ENCODE peak calls at places on chromosomes 13 and 19, in five cellular contexts. One of them, this sample, is unnamed.

GRCh38 chr13:23752111-23753001 is 136.8 kb downstream of the MIPEP start:
- DNase-seq in esophagus squamous epithelium: no peak
- DNase-seq in PC-9: no peak
- DNase-seq in heart left ventricle: no peak
- DNase-seq in brain microvascular endothelial cell: no peak
- DNase-seq in this sample: no peak

GRCh38 chr13:24203726-24204295 is 43.3 kb downstream of the SPATA13 start:
- DNase-seq in esophagus squamous epithelium: no peak
- DNase-seq in PC-9: no peak
- DNase-seq in heart left ventricle: no peak
- DNase-seq in brain microvascular endothelial cell: no peak
- DNase-seq in this sample: no peak

GRCh38 chr19:42294471-42295137 is 7.3 kb upstream of the PRR19 start:
- DNase-seq in esophagus squamous epithelium: no peak
- DNase-seq in PC-9: no peak
- DNase-seq in heart left ventricle: no peak
- DNase-seq in brain microvascular endothelial cell: no peak
- DNase-seq in this sample: no peak

GRCh38 chr13:47216176-47216822 is 319.4 kb upstream of the HTR2A start:
- DNase-seq in esophagus squamous epithelium: no peak
- DNase-seq in PC-9: no peak
- DNase-seq in heart left ventricle: no peak
- DNase-seq in brain microvascular endothelial cell: no peak
- DNase-seq in this sample: no peak

GRCh38 chr13:107497661-107498060 is 717.7 kb downstream of the LIG4 start:
- DNase-seq in esophagus squamous epithelium: no peak
- DNase-seq in PC-9: no peak
- DNase-seq in heart left ventricle: no peak
- DNase-seq in brain microvascular endothelial cell: no peak
- DNase-seq in this sample: no peak

GRCh38 chr19:48629599-48630288 is 7.4 kb downstream of the DBP start:
- DNase-seq in esophagus squamous epithelium: no peak
- DNase-seq in PC-9: no peak
- DNase-seq in heart left ventricle: peak
- DNase-seq in brain microvascular endothelial cell: peak
- DNase-seq in this sample: no peak

GRCh38 chr13:25046274-25046984 is 49.5 kb upstream of the PABPC3 start:
- DNase-seq in esophagus squamous epithelium: no peak
- DNase-seq in PC-9: no peak
- DNase-seq in heart left ventricle: no peak
- DNase-seq in brain microvascular endothelial cell: no peak
- DNase-seq in this sample: no peak

GRCh38 chr13:21124853-21125252 is 51.5 kb downstream of the SKA3 start:
- DNase-seq in esophagus squamous epithelium: no peak
- DNase-seq in PC-9: peak
- DNase-seq in heart left ventricle: peak
- DNase-seq in brain microvascular endothelial cell: peak
- DNase-seq in this sample: no peak

GRCh38 chr19:18915639-18916038 is 3.5 kb downstream of the COPE start:
- DNase-seq in esophagus squamous epithelium: no peak
- DNase-seq in PC-9: peak
- DNase-seq in heart left ventricle: no peak
- DNase-seq in brain microvascular endothelial cell: no peak
- DNase-seq in this sample: no peak

GRCh38 chr19:39497850-39498261 is 891 bp upstream of the DLL3 start:
- DNase-seq in esophagus squamous epithelium: no peak
- DNase-seq in PC-9: peak
- DNase-seq in heart left ventricle: no peak
- DNase-seq in brain microvascular endothelial cell: no peak
- DNase-seq in this sample: no peak

GRCh38 chr19:56110515-56111448 is 10.3 kb downstream of the ZNF787 start:
- DNase-seq in esophagus squamous epithelium: no peak
- DNase-seq in PC-9: peak
- DNase-seq in heart left ventricle: peak
- DNase-seq in brain microvascular endothelial cell: peak
- DNase-seq in this sample: no peak

GRCh38 chr13:59408738-59409137 is 755.0 kb downstream of the DIAPH3 start:
- DNase-seq in esophagus squamous epithelium: no peak
- DNase-seq in PC-9: no peak
- DNase-seq in heart left ventricle: no peak
- DNase-seq in brain microvascular endothelial cell: no peak
- DNase-seq in this sample: no peak

GRCh38 chr19:10321417-10321797 is 5.6 kb upstream of the FDX2 start:
- DNase-seq in esophagus squamous epithelium: no peak
- DNase-seq in PC-9: no peak
- DNase-seq in heart left ventricle: no peak
- DNase-seq in brain microvascular endothelial cell: no peak
- DNase-seq in this sample: no peak

GRCh38 chr13:29359181-29359580 is 236.3 kb downstream of the SLC7A1 start:
- DNase-seq in esophagus squamous epithelium: no peak
- DNase-seq in PC-9: no peak
- DNase-seq in heart left ventricle: no peak
- DNase-seq in brain microvascular endothelial cell: no peak
- DNase-seq in this sample: no peak

GRCh38 chr19:29001922-29002247 is 211.1 kb downstream of the UQCRFS1 start:
- DNase-seq in esophagus squamous epithelium: no peak
- DNase-seq in PC-9: no peak
- DNase-seq in heart left ventricle: no peak
- DNase-seq in brain microvascular endothelial cell: no peak
- DNase-seq in this sample: no peak

GRCh38 chr19:18023596-18024212 is 15.7 kb downstream of the ARRDC2 start:
- DNase-seq in esophagus squamous epithelium: peak
- DNase-seq in PC-9: no peak
- DNase-seq in heart left ventricle: peak
- DNase-seq in brain microvascular endothelial cell: peak
- DNase-seq in this sample: peak

GRCh38 chr13:66508153-66508909 is 721.8 kb downstream of the PCDH9 start:
- DNase-seq in esophagus squamous epithelium: no peak
- DNase-seq in PC-9: no peak
- DNase-seq in heart left ventricle: no peak
- DNase-seq in brain microvascular endothelial cell: no peak
- DNase-seq in this sample: no peak

GRCh38 chr13:25397763-25398162 is 26.0 kb downstream of the ATP8A2 start:
- DNase-seq in esophagus squamous epithelium: no peak
- DNase-seq in PC-9: no peak
- DNase-seq in heart left ventricle: no peak
- DNase-seq in brain microvascular endothelial cell: no peak
- DNase-seq in this sample: no peak

GRCh38 chr19:21839966-21840365 is 4.0 kb upstream of the ZNF43 start:
- DNase-seq in esophagus squamous epithelium: no peak
- DNase-seq in PC-9: no peak
- DNase-seq in heart left ventricle: no peak
- DNase-seq in brain microvascular endothelial cell: no peak
- DNase-seq in this sample: no peak

GRCh38 chr13:48866204-48866603 is 109.5 kb upstream of the FNDC3A start:
- DNase-seq in esophagus squamous epithelium: no peak
- DNase-seq in PC-9: no peak
- DNase-seq in heart left ventricle: no peak
- DNase-seq in brain microvascular endothelial cell: no peak
- DNase-seq in this sample: no peak

GRCh38 chr19:1206733-1207301 is 1.2 kb downstream of the STK11 start:
- DNase-seq in esophagus squamous epithelium: no peak
- DNase-seq in PC-9: no peak
- DNase-seq in heart left ventricle: no peak
- DNase-seq in brain microvascular endothelial cell: no peak
- DNase-seq in this sample: no peak

GRCh38 chr19:33279430-33280350 is 22.6 kb downstream of the CEBPA start:
- DNase-seq in esophagus squamous epithelium: no peak
- DNase-seq in PC-9: no peak
- DNase-seq in heart left ventricle: no peak
- DNase-seq in brain microvascular endothelial cell: no peak
- DNase-seq in this sample: no peak

GRCh38 chr19:43798546-43799409 is 3.5 kb downstream of the LYPD5 start:
- DNase-seq in esophagus squamous epithelium: no peak
- DNase-seq in PC-9: peak
- DNase-seq in heart left ventricle: no peak
- DNase-seq in brain microvascular endothelial cell: no peak
- DNase-seq in this sample: no peak

GRCh38 chr13:79450110-79450509 is 30.8 kb upstream of the NDFIP2 start:
- DNase-seq in esophagus squamous epithelium: no peak
- DNase-seq in PC-9: no peak
- DNase-seq in heart left ventricle: no peak
- DNase-seq in brain microvascular endothelial cell: no peak
- DNase-seq in this sample: no peak

GRCh38 chr19:17530586-17530985 is 19.1 kb downstream of the PGLS start:
- DNase-seq in esophagus squamous epithelium: no peak
- DNase-seq in PC-9: no peak
- DNase-seq in heart left ventricle: no peak
- DNase-seq in brain microvascular endothelial cell: no peak
- DNase-seq in this sample: no peak

GRCh38 chr13:48533986-48534600 is 1.2 kb upstream of the RCBTB2 start:
- DNase-seq in esophagus squamous epithelium: no peak
- DNase-seq in PC-9: no peak
- DNase-seq in heart left ventricle: no peak
- DNase-seq in brain microvascular endothelial cell: no peak
- DNase-seq in this sample: no peak

GRCh38 chr13:38563739-38564138 is 123.1 kb upstream of the FREM2 start:
- DNase-seq in esophagus squamous epithelium: no peak
- DNase-seq in PC-9: no peak
- DNase-seq in heart left ventricle: no peak
- DNase-seq in brain microvascular endothelial cell: no peak
- DNase-seq in this sample: no peak

DNA sequence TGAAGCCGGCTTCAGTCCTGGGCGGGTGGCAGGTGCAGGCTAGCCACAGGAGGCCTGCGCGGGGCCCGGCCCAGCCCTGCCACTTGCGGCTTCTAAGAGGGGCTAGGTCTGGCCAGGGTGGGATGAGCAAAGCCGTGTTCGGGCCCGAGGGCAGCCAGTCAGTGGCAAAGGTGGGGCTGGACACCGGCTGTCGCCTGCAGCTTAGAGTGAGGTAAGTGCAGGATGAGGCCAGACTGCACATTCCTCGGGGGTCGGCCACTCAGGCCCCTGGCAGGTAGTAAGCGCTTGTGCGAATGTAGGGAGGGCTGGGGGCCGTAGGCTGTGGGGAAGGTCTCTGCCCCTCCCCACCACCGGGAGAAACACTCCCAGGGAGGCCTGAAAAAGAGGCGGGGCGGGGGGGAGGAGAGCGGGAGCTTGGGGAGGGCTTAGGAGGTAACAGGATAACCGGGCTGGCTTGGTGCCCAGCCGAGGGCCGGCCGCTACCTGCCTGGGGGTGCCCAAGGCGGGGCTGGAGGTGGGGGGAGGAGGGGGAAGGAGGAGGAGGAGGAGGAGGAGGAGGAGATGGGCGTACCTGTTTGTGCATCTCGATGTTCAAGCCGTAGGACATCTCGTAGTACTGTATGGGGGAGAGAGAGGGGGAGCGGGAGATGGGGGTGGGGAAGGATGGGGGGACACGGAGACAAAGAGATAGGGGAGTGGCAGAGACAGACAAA is 6.4 kb downstream of the TLE5 start:
- DNase-seq in esophagus squamous epithelium: no peak
- DNase-seq in PC-9: peak
- DNase-seq in heart left ventricle: no peak
- DNase-seq in brain microvascular endothelial cell: no peak
- DNase-seq in this sample: no peak
- H3K27ac ChIP-seq in esophagus squamous epithelium: peak
- H3K27ac ChIP-seq in PC-9: peak
- H3K27ac ChIP-seq in heart left ventricle: no peak
- H3K27ac ChIP-seq in brain microvascular endothelial cell: no peak
- H3K27ac ChIP-seq in this sample: no peak

DNA sequence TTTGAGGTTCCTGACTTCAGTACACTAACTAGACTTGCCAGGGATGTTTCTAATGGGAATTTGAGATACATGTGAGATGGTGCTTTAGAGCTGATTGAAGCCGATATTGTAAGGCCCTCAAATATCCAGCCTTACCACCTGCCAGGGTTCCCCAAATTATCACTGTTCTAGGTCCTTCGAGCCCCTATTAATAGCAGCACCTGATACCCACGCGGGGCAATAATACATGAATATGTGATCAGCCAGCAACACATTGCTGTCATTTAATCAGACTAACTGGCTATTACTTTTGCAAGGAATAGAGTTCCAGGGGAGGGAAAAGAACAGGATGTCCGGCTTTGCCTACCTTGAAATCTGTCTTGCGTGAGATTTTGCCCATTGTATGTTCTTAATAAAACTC is 5.1 kb downstream of the RGCC start:
- DNase-seq in esophagus squamous epithelium: no peak
- DNase-seq in PC-9: no peak
- DNase-seq in heart left ventricle: no peak
- DNase-seq in brain microvascular endothelial cell: no peak
- DNase-seq in this sample: no peak
- H3K4me3 ChIP-seq in esophagus squamous epithelium: no peak
- H3K4me3 ChIP-seq in PC-9: no peak
- H3K4me3 ChIP-seq in heart left ventricle: peak
- H3K4me3 ChIP-seq in brain microvascular endothelial cell: no peak
- H3K4me3 ChIP-seq in this sample: peak

DNA sequence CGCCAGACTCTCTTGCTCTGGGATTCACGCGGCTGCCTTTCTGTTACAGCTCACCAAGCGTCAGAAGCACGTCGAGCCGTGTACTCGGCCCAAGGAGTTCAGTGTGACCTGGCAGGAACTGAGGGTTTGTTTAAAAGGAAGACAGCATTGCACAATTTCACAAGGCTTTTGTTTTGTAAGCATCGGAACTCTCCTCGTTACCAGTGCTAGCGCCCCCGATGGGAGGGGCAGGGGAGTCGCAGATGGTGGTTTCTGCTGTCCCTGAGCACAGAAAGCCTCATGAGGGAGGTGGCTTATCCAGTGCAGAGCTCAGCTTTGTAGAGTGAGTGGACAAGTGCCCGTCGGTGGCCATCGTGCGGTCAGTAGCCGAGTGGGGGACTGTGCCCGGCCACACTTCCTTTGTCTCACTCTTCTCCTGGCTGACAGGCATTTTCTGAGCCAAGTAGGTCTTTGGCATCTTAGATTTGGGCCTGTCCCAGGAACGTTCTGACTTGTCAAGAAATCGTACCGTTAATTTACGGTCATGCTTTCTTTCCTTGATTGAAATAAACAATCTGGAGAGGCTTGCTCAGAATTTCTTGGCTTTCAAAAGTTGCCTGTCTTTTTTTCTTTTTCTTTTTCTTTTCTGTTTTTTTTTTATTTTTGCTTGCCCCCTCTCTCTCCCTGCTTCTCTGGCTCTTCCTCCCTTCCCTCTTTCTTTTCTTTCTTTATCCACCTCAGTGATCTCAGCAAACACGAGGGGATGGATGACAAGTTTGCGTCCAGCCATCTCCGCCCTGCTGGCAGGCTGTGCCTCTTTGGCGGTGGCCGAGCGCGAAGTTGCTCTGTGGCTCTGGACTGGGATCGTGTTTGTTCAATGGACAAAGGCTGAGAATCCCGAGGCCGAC is 7.7 kb downstream of the KDM4B start:
- DNase-seq in esophagus squamous epithelium: peak
- DNase-seq in PC-9: no peak
- DNase-seq in heart left ventricle: peak
- DNase-seq in brain microvascular endothelial cell: no peak
- DNase-seq in this sample: peak
- TF ChIP-seq CTCF in esophagus squamous epithelium: peak
- TF ChIP-seq CTCF in PC-9: no peak
- TF ChIP-seq CTCF in heart left ventricle: peak
- TF ChIP-seq CTCF in brain microvascular endothelial cell: peak
- TF ChIP-seq CTCF in this sample: peak

DNA sequence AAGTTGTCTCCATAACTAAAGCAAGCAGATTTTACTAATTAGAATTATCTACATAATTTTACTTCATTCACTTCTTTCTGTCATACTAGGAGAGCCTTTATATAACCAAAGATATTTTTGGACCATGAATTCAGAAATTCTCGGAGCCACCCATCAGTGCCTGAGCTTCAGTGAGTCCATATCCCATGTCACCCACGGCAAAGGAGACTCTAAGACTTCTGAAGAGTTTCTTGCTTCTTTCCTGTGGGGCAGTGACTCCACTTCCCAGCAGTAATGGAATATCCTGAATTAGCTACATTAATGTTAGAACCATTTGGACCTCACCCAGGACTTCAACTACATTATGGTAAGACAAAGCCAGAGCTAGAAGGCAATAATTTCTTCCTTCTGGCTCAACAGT is 8.2 kb downstream of the STARD13 start:
- DNase-seq in esophagus squamous epithelium: no peak
- DNase-seq in PC-9: no peak
- DNase-seq in heart left ventricle: no peak
- DNase-seq in brain microvascular endothelial cell: no peak
- DNase-seq in this sample: no peak
- H3K27ac ChIP-seq in esophagus squamous epithelium: no peak
- H3K27ac ChIP-seq in PC-9: no peak
- H3K27ac ChIP-seq in heart left ventricle: peak
- H3K27ac ChIP-seq in brain microvascular endothelial cell: no peak
- H3K27ac ChIP-seq in this sample: peak

This sample was measured in ascending aorta.